ENCODE peak calls at places on chromosome 22, in eight cellular contexts. E is H9, S is heart right ventricle, L is tibial artery, M is choroid plexus epithelial cell, A is MM.1S, W is foreskin fibroblast, P is Peyer's patch. I is an unnamed sample.

GRCh38 chr22:17808688-17809403 is 34.6 kb upstream of the BID start:
- DNase-seq in E (peak), S (no peak), L (no peak), M (peak), A (no peak), W (no peak), P (no peak), I (no peak)

GRCh38 chr22:32880061-32880460 is 78.6 kb downstream of the TIMP3 start:
- DNase-seq in E (no peak), S (no peak), L (no peak), M (peak), A (no peak), W (peak), P (no peak), I (no peak)

GRCh38 chr22:27518583-27519437 is 282.7 kb downstream of the MN1 start:
- DNase-seq in E (no peak), S (no peak), L (no peak), M (no peak), A (no peak), W (no peak), P (no peak), I (no peak)

GRCh38 chr22:45889539-45890350 is 87.2 kb downstream of the WNT7B start:
- DNase-seq in E (no peak), S (peak), L (no peak), M (peak), A (no peak), W (no peak), P (no peak), I (no peak)

GRCh38 chr22:48185071-48185470 is 1422.6 kb downstream of the TBC1D22A start:
- DNase-seq in E (peak), S (no peak), L (no peak), M (no peak), A (no peak), W (no peak), P (no peak), I (no peak)

GRCh38 chr22:46501701-46502100 is 35.7 kb downstream of the CELSR1 start:
- DNase-seq in E (no peak), S (no peak), L (no peak), M (peak), A (no peak), W (peak), P (no peak), I (no peak)

GRCh38 chr22:27982630-27983180 is 63.6 kb upstream of the PITPNB start:
- DNase-seq in E (peak), S (no peak), L (no peak), M (no peak), A (no peak), W (no peak), P (peak), I (no peak)

GRCh38 chr22:35609261-35609660 is 7.9 kb downstream of the MB start:
- DNase-seq in E (no peak), S (no peak), L (no peak), M (no peak), A (no peak), W (no peak), P (no peak), I (no peak)

GRCh38 chr22:49983148-49984042 is 22.8 kb downstream of the PIM3 start:
- DNase-seq in E (peak), S (no peak), L (peak), M (no peak), A (no peak), W (no peak), P (peak), I (peak)

GRCh38 chr22:31122196-31122531 is 602 bp upstream of the INPP5J start:
- DNase-seq in E (no peak), S (no peak), L (no peak), M (no peak), A (no peak), W (no peak), P (no peak), I (no peak)

GRCh38 chr22:47627561-47628253 is 865.3 kb downstream of the TBC1D22A start:
- DNase-seq in E (no peak), S (no peak), L (no peak), M (no peak), A (no peak), W (no peak), P (no peak), I (no peak)

GRCh38 chr22:36546932-36547331 is 18.0 kb upstream of the EIF3D start:
- DNase-seq in E (no peak), S (no peak), L (no peak), M (peak), A (no peak), W (peak), P (no peak), I (no peak)

GRCh38 chr22:49183208-49183825 is 644.4 kb downstream of the BRD1 start:
- DNase-seq in E (no peak), S (no peak), L (no peak), M (no peak), A (no peak), W (no peak), P (no peak), I (no peak)

GRCh38 chr22:49190816-49191505 is 636.7 kb downstream of the BRD1 start:
- DNase-seq in E (no peak), S (no peak), L (no peak), M (no peak), A (no peak), W (no peak), P (no peak), I (no peak)

GRCh38 chr22:27715078-27715477 is 86.5 kb downstream of the MN1 start:
- DNase-seq in E (no peak), S (no peak), L (no peak), M (peak), A (no peak), W (peak), P (no peak), I (no peak)

GRCh38 chr22:31748490-31748889 is 1.4 kb downstream of the PRR14L start:
- DNase-seq in E (no peak), S (no peak), L (no peak), M (peak), A (no peak), W (peak), P (peak), I (no peak)

GRCh38 chr22:35686298-35686697 is 31.4 kb upstream of the APOL5 start:
- DNase-seq in E (no peak), S (no peak), L (no peak), M (no peak), A (no peak), W (no peak), P (peak), I (no peak)

GRCh38 chr22:28025333-28025732 is 106.3 kb upstream of the PITPNB start:
- DNase-seq in E (no peak), S (no peak), L (peak), M (no peak), A (no peak), W (no peak), P (peak), I (peak)

GRCh38 chr22:27206001-27206746 is 548.8 kb downstream of the MIAT start:
- DNase-seq in E (no peak), S (no peak), L (no peak), M (peak), A (no peak), W (no peak), P (no peak), I (no peak)

GRCh38 chr22:30079952-30080533 is at the start of gene HORMAD2:
- DNase-seq in E (peak), S (peak), L (no peak), M (peak), A (peak), W (peak), P (peak), I (peak)

GRCh38 chr22:36258750-36259619 is 6.1 kb downstream of the APOL1 start:
- DNase-seq in E (peak), S (peak), L (no peak), M (peak), A (peak), W (no peak), P (peak), I (peak)

GRCh38 chr22:19430890-19431541 is 517 bp downstream of the HIRA start:
- DNase-seq in E (peak), S (peak), L (no peak), M (peak), A (peak), W (peak), P (peak), I (peak)
- TF ChIP-seq CTCF in E (peak), S (peak), L (no peak), M (peak), A (peak), W (peak), P (peak), I (no peak)

GRCh38 chr22:24232725-24233124 is 12.2 kb downstream of the GGT5 start:
- DNase-seq in E (no peak), S (no peak), L (no peak), M (no peak), A (no peak), W (no peak), P (no peak), I (no peak)

GRCh38 chr22:24232124-24232523 is 12.8 kb downstream of the GGT5 start:
- DNase-seq in E (no peak), S (no peak), L (no peak), M (no peak), A (no peak), W (no peak), P (no peak), I (peak)

GRCh38 chr22:24231706-24232105 is 13.2 kb downstream of the GGT5 start:
- DNase-seq in E (no peak), S (no peak), L (no peak), M (no peak), A (no peak), W (no peak), P (no peak), I (no peak)

GRCh38 chr22:24233235-24233634 is 11.6 kb downstream of the GGT5 start:
- DNase-seq in E (no peak), S (no peak), L (no peak), M (no peak), A (no peak), W (no peak), P (no peak), I (no peak)

DNA sequence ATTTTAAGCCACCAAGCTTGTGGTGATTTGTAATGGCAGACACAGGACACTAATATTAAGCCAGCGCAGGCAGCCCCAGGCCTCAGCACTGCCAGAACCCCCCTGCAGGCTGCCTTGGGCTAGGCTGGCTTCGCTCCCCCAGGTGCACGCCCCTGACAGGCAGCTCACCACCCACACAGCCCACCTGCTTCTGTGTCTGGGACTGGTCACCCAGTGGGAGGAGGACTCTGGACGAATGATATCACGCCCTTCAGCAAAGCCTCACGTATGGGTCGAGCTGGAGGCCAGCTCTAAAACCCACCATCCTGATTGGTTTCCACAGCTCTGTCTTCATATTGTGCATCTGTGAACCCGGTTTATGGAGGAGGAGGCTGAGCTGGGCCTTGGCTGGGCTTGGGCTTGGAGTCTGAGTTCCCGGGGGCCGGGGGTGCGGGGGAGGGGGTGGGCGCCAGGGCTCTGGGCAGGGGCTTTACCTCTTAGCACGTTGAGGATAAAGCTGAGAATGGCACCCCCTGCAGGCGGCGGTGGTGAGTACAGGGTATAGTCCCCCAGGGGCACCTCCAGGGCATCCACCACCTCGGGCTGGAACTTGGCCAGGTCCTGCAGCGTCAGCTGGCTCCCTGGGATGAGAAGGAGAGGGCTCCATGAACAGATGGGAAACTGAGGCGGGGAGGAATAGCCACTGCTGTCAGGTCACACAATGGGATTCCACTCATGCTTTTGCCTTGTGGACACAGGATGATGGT is 13.8 kb downstream of the GGT5 start:
- DNase-seq in E (peak), S (peak), L (peak), M (no peak), A (peak), W (no peak), P (peak), I (peak)
- TF ChIP-seq CTCF in E (peak), S (peak), L (no peak), M (peak), A (peak), W (no peak), P (peak), I (peak)

GRCh38 chr22:25170426-25170980 is 29.2 kb upstream of the CRYBB3 start:
- DNase-seq in E (no peak), S (no peak), L (no peak), M (no peak), A (no peak), W (no peak), P (no peak), I (no peak)

GRCh38 chr22:25174888-25175411 is 24.7 kb upstream of the CRYBB3 start:
- DNase-seq in E (no peak), S (no peak), L (no peak), M (no peak), A (no peak), W (no peak), P (no peak), I (no peak)

GRCh38 chr22:25169278-25170031 is 30.2 kb upstream of the CRYBB3 start:
- DNase-seq in E (no peak), S (no peak), L (no peak), M (no peak), A (no peak), W (no peak), P (peak), I (no peak)

GRCh38 chr22:25174156-25174887 is 25.3 kb upstream of the CRYBB3 start:
- DNase-seq in E (no peak), S (no peak), L (no peak), M (no peak), A (no peak), W (no peak), P (no peak), I (no peak)

GRCh38 chr22:25172153-25172552 is 27.5 kb upstream of the CRYBB3 start:
- DNase-seq in E (no peak), S (no peak), L (no peak), M (peak), A (no peak), W (no peak), P (no peak), I (peak)
- TF ChIP-seq CTCF in E (peak), S (peak), L (peak), M (peak), A (peak), W (no peak), P (peak), I (no peak)

GRCh38 chr22:38240734-38241252 is 32.0 kb downstream of the TMEM184B start:
- DNase-seq in E (peak), S (no peak), L (no peak), M (peak), A (no peak), W (peak), P (peak), I (no peak)

GRCh38 chr22:38236786-38237185 is 35.0 kb downstream of the MAFF start:
- DNase-seq in E (no peak), S (no peak), L (no peak), M (no peak), A (no peak), W (no peak), P (no peak), I (no peak)

GRCh38 chr22:38238519-38239051 is 34.2 kb downstream of the TMEM184B start:
- DNase-seq in E (no peak), S (no peak), L (no peak), M (no peak), A (no peak), W (peak), P (no peak), I (no peak)

GRCh38 chr22:38235240-38235850 is 33.6 kb downstream of the MAFF start:
- DNase-seq in E (no peak), S (no peak), L (no peak), M (no peak), A (no peak), W (peak), P (no peak), I (no peak)

DNA sequence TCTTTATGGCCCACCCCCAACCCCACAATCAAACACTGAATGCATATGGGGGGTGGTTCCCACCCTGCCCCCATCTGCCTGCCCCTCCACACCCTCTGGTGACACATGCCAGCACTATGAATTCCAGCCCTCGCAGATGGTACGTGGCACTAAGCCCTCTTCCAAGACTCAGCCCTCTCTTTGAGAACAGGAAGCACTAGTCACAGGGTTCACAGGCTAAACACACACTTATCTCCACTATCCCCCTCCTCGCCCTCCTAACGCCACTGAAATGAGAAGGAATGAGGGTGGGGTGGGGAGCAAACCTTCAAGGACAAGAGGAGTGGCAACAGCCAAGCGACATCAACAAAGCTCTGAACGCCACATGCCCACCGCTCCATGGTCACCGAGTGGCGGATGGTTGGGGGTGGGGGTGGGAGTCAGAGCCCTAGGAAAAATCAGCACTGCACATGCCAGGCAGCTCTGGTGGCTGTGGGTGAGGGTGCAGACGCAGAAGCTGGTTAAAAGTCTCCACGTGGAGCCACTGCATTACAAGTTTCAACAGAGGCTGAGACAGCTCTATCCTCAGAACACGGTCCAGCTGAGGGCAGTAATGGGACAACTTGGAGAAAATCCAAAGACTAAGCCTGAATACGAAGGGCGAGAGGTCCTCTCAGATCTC is 33.6 kb downstream of the TMEM184B start:
- DNase-seq in E (no peak), S (no peak), L (peak), M (peak), A (no peak), W (peak), P (no peak), I (no peak)
- TF ChIP-seq CTCF in E (no peak), S (peak), L (peak), M (peak), A (no peak), W (peak), P (no peak), I (no peak)

DNA sequence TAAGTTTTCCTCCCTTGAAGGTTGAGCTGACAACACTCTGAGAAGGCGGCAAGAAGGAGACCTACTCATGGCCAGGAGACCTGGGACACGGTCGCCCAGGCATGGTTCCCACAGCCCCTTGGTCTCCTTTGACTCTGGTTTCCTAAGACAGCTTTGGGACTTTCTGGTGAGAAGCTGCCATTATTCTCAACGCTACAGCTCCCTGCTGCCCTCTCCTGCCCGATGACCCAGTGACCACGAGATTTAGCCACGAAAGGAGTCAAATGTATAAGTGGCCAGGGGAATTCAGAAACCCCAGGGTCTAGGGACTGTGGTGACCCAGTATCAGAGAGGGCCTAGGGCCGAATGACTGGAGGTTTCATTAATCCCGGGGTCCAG is 696 bp upstream of the SDF2L1 start:
- DNase-seq in E (peak), S (no peak), L (no peak), M (peak), A (no peak), W (peak), P (peak), I (peak)
- TF ChIP-seq CTCF in E (peak), S (peak), L (peak), M (peak), A (peak), W (peak), P (peak), I (no peak)

GRCh38 chr22:42300286-42301071 is 30.0 kb upstream of the TCF20 start:
- DNase-seq in E (peak), S (no peak), L (no peak), M (no peak), A (no peak), W (no peak), P (peak), I (peak)
- TF ChIP-seq CTCF in E (no peak), S (no peak), L (no peak), M (no peak), A (no peak), W (no peak), P (no peak), I (no peak)

DNA sequence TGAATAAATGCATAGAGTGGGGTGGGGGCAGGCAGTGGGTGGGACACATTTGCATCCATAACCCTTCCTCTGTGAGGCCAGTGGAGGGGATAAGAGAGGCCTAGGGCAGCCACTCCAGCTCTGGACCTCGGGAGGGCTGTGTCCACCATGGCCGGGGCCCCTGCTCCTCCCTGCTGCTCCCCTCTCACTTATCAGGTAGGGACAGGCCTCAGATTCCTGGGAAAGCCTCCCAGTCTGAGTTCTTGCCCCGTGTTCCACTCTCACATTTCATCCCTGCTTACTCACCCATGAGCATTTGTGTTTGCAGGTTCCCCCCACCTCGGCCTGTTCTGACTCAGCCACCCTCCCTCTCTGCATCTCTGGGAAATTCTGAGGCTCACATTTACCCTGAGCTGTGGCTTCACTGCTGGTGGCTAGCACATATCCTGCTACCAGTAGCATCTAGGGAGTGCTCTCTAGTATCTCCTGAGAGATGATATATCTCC is 128.7 kb upstream of the TOP3B start:
- DNase-seq in E (no peak), S (no peak), L (no peak), M (peak), A (no peak), W (peak), P (peak), I (peak)
- TF ChIP-seq CTCF in E (no peak), S (no peak), L (no peak), M (no peak), A (no peak), W (no peak), P (no peak), I (no peak)